ENCODE peak calls at places on chromosomes 11 and 22, in nine cellular contexts. One of them, this sample, is unnamed.

GRCh38 chr11:86141645-86142569 is 73.0 kb upstream of the PICALM start:
- DNase-seq in astrocyte of the spinal cord: no peak
- DNase-seq in left cardiac atrium: no peak
- DNase-seq in RCC 7860: no peak
- DNase-seq in stimulated activated CD4-positive, alpha-beta T cell treated with anti-CD3 and anti-CD28 coated beads, Interleukin-4, amount 100 ng/mL, for 48 hours: no peak
- DNase-seq in DMS153: no peak
- DNase-seq in nephron progenitor cell: no peak
- DNase-seq in LoVo: no peak
- DNase-seq in ascending aorta: no peak
- DNase-seq in this sample: no peak

GRCh38 chr22:22802346-22802970 is 85.2 kb upstream of the IGLL5 start:
- DNase-seq in left cardiac atrium: no peak
- DNase-seq in RCC 7860: no peak
- DNase-seq in LoVo: no peak
- DNase-seq in astrocyte of the spinal cord: no peak
- DNase-seq in ascending aorta: no peak
- DNase-seq in DMS153: no peak
- DNase-seq in stimulated activated CD4-positive, alpha-beta T cell treated with anti-CD3 and anti-CD28 coated beads, Interleukin-4, amount 100 ng/mL, for 48 hours: no peak
- DNase-seq in nephron progenitor cell: no peak
- DNase-seq in this sample: no peak

GRCh38 chr11:67271548-67272284 is 5.4 kb downstream of the GRK2 start:
- DNase-seq in DMS153: peak
- DNase-seq in astrocyte of the spinal cord: no peak
- DNase-seq in LoVo: no peak
- DNase-seq in RCC 7860: no peak
- DNase-seq in left cardiac atrium: peak
- DNase-seq in ascending aorta: peak
- DNase-seq in nephron progenitor cell: no peak
- DNase-seq in stimulated activated CD4-positive, alpha-beta T cell treated with anti-CD3 and anti-CD28 coated beads, Interleukin-4, amount 100 ng/mL, for 48 hours: no peak
- DNase-seq in this sample: peak

GRCh38 chr11:35178862-35179261 is 39.9 kb downstream of the CD44 start:
- DNase-seq in DMS153: no peak
- DNase-seq in stimulated activated CD4-positive, alpha-beta T cell treated with anti-CD3 and anti-CD28 coated beads, Interleukin-4, amount 100 ng/mL, for 48 hours: no peak
- DNase-seq in LoVo: no peak
- DNase-seq in left cardiac atrium: no peak
- DNase-seq in nephron progenitor cell: no peak
- DNase-seq in ascending aorta: no peak
- DNase-seq in RCC 7860: peak
- DNase-seq in astrocyte of the spinal cord: no peak
- DNase-seq in this sample: no peak

GRCh38 chr11:110919241-110919893 is 207.1 kb upstream of the ARHGAP20 start:
- DNase-seq in nephron progenitor cell: no peak
- DNase-seq in left cardiac atrium: no peak
- DNase-seq in LoVo: no peak
- DNase-seq in DMS153: no peak
- DNase-seq in RCC 7860: no peak
- DNase-seq in astrocyte of the spinal cord: no peak
- DNase-seq in stimulated activated CD4-positive, alpha-beta T cell treated with anti-CD3 and anti-CD28 coated beads, Interleukin-4, amount 100 ng/mL, for 48 hours: no peak
- DNase-seq in ascending aorta: no peak
- DNase-seq in this sample: no peak

GRCh38 chr11:115503083-115503885 is 931 bp downstream of the CADM1 start:
- DNase-seq in nephron progenitor cell: peak
- DNase-seq in left cardiac atrium: peak
- DNase-seq in stimulated activated CD4-positive, alpha-beta T cell treated with anti-CD3 and anti-CD28 coated beads, Interleukin-4, amount 100 ng/mL, for 48 hours: no peak
- DNase-seq in DMS153: peak
- DNase-seq in LoVo: peak
- DNase-seq in RCC 7860: peak
- DNase-seq in ascending aorta: peak
- DNase-seq in astrocyte of the spinal cord: peak
- DNase-seq in this sample: no peak

GRCh38 chr22:46561435-46561905 is 24.1 kb upstream of the CELSR1 start:
- DNase-seq in stimulated activated CD4-positive, alpha-beta T cell treated with anti-CD3 and anti-CD28 coated beads, Interleukin-4, amount 100 ng/mL, for 48 hours: no peak
- DNase-seq in ascending aorta: no peak
- DNase-seq in left cardiac atrium: no peak
- DNase-seq in nephron progenitor cell: no peak
- DNase-seq in DMS153: no peak
- DNase-seq in astrocyte of the spinal cord: no peak
- DNase-seq in LoVo: peak
- DNase-seq in RCC 7860: no peak
- DNase-seq in this sample: no peak

GRCh38 chr22:38967451-38968450 is 10.3 kb downstream of the APOBEC3A start:
- DNase-seq in LoVo: no peak
- DNase-seq in stimulated activated CD4-positive, alpha-beta T cell treated with anti-CD3 and anti-CD28 coated beads, Interleukin-4, amount 100 ng/mL, for 48 hours: no peak
- DNase-seq in astrocyte of the spinal cord: no peak
- DNase-seq in DMS153: no peak
- DNase-seq in left cardiac atrium: no peak
- DNase-seq in ascending aorta: peak
- DNase-seq in nephron progenitor cell: no peak
- DNase-seq in RCC 7860: no peak
- DNase-seq in this sample: no peak

GRCh38 chr11:212150-213100 is 4.9 kb downstream of the RIC8A start:
- DNase-seq in DMS153: no peak
- DNase-seq in nephron progenitor cell: no peak
- DNase-seq in LoVo: no peak
- DNase-seq in RCC 7860: no peak
- DNase-seq in astrocyte of the spinal cord: no peak
- DNase-seq in stimulated activated CD4-positive, alpha-beta T cell treated with anti-CD3 and anti-CD28 coated beads, Interleukin-4, amount 100 ng/mL, for 48 hours: no peak
- DNase-seq in ascending aorta: peak
- DNase-seq in left cardiac atrium: no peak
- DNase-seq in this sample: no peak